ENCODE peak calls at places on chromosomes 7 and 10, in eight cellular contexts. J, M, O, B, V, L, T and X are unnamed samples.
A peak's percentile ranks its signal among the peaks of the same experiment; 100 is the strongest.

GRCh38 chr7:33039257-33039904 is 23.2 kb downstream of the NT5C3A start:
- DNase-seq in J (no peak), M (no peak), O (no peak), B (no peak), V (no peak), L (no peak), T (no peak), X (no peak)

GRCh38 chr10:30158325-30158960 is 99.1 kb upstream of the JCAD start:
- DNase-seq in J (no peak), M (no peak), O (no peak), B (no peak), V (no peak), L (no peak), T (no peak), X (no peak)

GRCh38 chr10:124138883-124139348 is 45.5 kb upstream of the CHST15 start:
- DNase-seq in J (no peak), M (no peak), O (no peak), B (no peak), V (no peak), L (no peak), T (no peak), X (no peak)

GRCh38 chr7:121083138-121083789 is 94.8 kb downstream of the CPED1 start:
- DNase-seq in J (peak; percentile 54), M (peak; percentile 76), O (no peak), B (peak; percentile 69), V (no peak), L (no peak), T (no peak), X (no peak)

GRCh38 chr7:51046103-51046466 is 263.4 kb upstream of the GRB10 start:
- DNase-seq in J (no peak), M (no peak), O (no peak), B (no peak), V (no peak), L (no peak), T (no peak), X (no peak)

GRCh38 chr7:43377196-43377935 is 205.5 kb upstream of the STK17A start:
- DNase-seq in J (no peak), M (no peak), O (no peak), B (no peak), V (no peak), L (no peak), T (no peak), X (no peak)

GRCh38 chr10:118447478-118447877 is 105.4 kb upstream of the FAM204A start:
- DNase-seq in J (peak; percentile 22), M (peak; percentile 26), O (peak; percentile 22), B (peak; percentile 11), V (peak; percentile 5), L (no peak), T (no peak), X (no peak)

GRCh38 chr10:77531441-77532001 is 106.1 kb downstream of the KCNMA1 start:
- DNase-seq in J (peak; percentile 38), M (peak; percentile 86), O (no peak), B (peak; percentile 90), V (no peak), L (no peak), T (no peak), X (no peak)

GRCh38 chr10:126012485-126012884 is 116.1 kb downstream of the FANK1 start:
- DNase-seq in J (no peak), M (peak; percentile 58), O (no peak), B (no peak), V (no peak), L (no peak), T (no peak), X (no peak)

GRCh38 chr7:128398016-128398840 is 11.6 kb downstream of the IMPDH1 start:
- DNase-seq in J (no peak), M (peak; percentile 48), O (peak; percentile 78), B (peak; percentile 30), V (no peak), L (peak; percentile 83), T (peak; percentile 92), X (peak; percentile 58)

GRCh38 chr7:1483536-1484505 is 20.4 kb downstream of the INTS1 start:
- DNase-seq in J (no peak), M (no peak), O (no peak), B (no peak), V (no peak), L (no peak), T (no peak), X (no peak)

GRCh38 chr7:85165263-85165662 is 21.6 kb downstream of the SEMA3D start:
- DNase-seq in J (no peak), M (no peak), O (no peak), B (no peak), V (no peak), L (no peak), T (no peak), X (no peak)

GRCh38 chr10:63629363-63630084 is 108.3 kb downstream of the REEP3 start:
- DNase-seq in J (peak; percentile 100), M (peak; percentile 97), O (peak; percentile 97), B (peak; percentile 99), V (peak; percentile 96), L (peak; percentile 89), T (peak; percentile 97), X (peak; percentile 92)

GRCh38 chr10:26550774-26551526 is 112.8 kb downstream of the APBB1IP start:
- DNase-seq in J (no peak), M (peak; percentile 22), O (no peak), B (peak; percentile 3), V (no peak), L (no peak), T (peak; percentile 57), X (no peak)

DNA sequence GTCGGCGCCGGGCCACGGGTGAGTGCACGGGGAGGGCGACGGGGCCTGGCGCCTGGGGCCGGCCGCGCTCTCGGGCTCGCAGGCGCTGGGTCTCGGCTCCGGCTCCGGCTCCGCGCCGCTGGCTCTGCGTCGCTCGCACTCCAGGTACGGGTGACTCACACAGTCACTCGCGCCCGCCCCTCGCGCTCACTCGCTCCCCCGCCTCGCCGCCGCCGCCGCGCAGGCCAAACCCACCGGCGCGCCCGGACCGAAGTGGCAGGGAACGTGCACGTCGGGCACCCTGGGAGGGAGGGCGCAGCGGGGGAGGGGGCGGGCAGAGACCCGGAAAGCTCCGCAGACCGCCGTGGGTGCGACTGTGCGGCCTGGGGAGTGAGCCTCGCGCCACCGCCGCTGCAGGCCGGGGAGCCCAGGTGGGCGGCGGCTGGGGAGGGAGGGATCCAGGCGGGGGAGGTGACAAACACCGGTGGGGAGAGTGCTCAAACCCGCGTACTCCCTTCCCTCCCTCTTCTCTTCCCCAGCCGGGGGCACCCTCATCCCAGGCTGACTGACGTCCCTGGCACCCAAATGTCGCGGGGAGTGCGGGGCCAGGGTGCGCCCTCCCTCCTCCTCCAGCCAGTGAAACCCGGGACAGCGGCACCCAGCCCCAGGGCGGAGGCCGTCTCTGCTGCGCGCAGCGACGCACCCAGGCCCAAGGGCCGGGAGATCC is 277.0 kb upstream of the NEBL start:
- DNase-seq in J (no peak), M (peak; percentile 73), O (peak; percentile 21), B (no peak), V (no peak), L (peak; percentile 73), T (peak; percentile 86), X (peak; percentile 63)
- TF ChIP-seq CTCF in J (no peak), M (no peak), O (no peak), B (no peak), V (no peak), L (no peak), T (no peak), X (no peak)

DNA sequence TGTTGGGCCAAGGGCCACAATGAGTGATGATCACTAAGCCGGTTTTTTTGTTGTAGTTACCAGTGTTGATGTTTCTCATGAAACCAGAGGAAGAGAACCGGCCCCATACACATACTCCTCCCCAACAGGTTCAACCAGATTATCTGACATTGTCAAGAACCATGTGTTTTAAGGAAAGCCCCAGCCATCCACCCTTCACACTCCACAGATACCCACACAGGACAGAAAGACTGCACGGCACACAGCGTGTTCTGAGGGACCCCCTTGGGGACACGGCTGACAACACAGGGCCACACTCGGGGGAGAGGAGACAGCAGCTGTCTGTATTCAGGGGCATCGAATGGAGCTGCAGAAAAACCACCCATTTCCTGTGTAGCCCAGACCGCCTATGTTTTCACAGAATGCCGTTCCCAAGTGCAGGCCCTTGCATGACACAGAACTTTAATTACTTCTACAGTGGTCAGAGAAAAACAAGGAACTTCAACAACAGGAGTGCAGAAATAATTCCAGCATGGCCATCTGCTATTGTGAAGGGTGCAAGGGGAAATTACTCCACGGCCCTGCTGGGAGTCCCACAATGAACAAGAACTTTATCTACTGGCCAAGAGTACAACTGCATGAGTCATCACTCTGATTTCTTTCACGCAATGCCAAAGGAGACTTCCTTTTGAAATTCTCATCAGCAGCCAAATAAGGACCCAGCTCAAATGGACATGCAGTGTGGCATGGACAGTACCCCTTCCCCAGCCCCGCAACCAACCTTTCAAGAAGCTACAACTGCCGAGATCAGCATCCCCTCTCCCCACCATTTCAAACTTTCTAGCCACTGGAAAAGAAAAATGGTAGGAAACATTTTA is 2.3 kb downstream of the KLF6 start:
- DNase-seq in J (peak; percentile 85), M (peak; percentile 81), O (peak; percentile 72), B (peak; percentile 93), V (peak; percentile 91), L (no peak), T (peak; percentile 63), X (peak; percentile 61)
- TF ChIP-seq CTCF in J (no peak), M (peak; percentile 5), O (peak; percentile 29), B (no peak), V (no peak), L (no peak), T (no peak), X (no peak)

DNA sequence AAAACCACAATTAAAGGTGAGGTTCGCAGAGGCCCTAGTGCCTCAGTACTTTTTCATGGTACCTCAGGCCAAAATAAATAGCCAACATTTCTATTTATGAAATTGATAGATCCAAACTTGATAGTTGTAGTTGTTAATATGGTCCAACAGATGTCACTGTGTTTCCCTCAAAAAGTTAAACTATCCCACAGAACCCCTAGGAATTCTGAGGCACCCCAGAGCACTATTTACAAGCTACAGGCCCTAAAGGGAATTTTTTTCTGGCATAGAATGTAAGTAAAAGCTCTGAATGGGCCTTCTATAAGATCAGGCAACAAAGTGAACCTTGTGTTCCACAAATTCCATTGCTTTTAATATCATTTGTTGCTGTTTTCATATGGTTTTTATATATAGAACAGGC is 3.8 kb upstream of the ARL4A start:
- DNase-seq in J (no peak), M (peak; percentile 29), O (no peak), B (peak; percentile 19), V (no peak), L (no peak), T (no peak), X (no peak)
- TF ChIP-seq CTCF in J (peak; percentile 16), M (peak; percentile 37), O (peak; percentile 15), B (peak; percentile 74), V (peak; percentile 33), L (peak; percentile 16), T (peak; percentile 58), X (peak; percentile 20)

DNA sequence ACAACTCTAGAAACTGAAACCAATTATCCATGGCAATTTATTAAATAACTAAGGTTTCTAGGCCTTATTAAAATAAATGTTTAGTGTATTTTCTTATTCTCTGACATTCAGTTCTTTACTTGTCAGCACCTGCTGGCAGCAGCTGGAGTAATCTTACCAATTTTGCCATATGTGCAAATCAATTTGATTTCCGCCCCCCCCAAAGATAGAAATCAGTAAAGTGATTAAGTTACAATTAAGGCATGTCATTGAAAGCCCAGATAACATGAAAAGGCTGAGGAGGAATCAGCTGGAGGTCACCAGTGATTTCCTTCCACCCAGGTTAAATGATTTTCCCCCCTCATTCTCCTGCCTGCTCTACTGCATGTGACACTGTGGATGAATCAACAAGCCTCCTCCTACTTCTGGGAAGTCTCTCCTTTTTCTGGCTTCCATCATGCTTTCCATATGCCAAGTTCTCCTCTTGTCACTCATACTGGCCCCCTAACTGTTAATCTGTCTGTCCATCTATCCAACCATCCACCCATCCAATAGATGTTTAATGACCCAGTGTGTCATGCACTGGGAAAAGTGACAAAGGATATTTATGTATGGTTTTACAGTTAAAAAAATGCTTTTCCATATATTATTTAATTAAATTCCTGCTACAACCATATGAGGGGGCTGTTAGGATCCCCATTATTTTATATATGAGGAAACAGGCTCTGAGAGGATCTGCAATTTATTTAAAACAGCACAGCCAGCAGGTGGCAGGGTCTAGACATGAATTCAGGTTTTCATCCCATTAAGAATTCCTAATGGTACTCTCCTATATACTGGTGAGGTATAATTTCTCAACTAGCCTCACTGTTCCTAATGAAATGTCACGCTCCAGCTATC is 116.5 kb downstream of the ATXN7L1 start:
- DNase-seq in J (peak; percentile 59), M (peak; percentile 73), O (peak; percentile 73), B (peak; percentile 69), V (peak; percentile 44), L (peak; percentile 24), T (peak; percentile 66), X (peak; percentile 40)
- TF ChIP-seq CTCF in J (peak; percentile 53), M (peak; percentile 62), O (peak; percentile 67), B (peak; percentile 91), V (peak; percentile 54), L (peak; percentile 47), T (peak; percentile 74), X (peak; percentile 82)